ENCODE peak calls at places on chromosomes 5 and 9, in six cellular contexts. One of them, this sample, is unnamed.

GRCh38 chr5:40716000-40716399 is 36.3 kb downstream of the PTGER4 start:
- DNase-seq in WERI-Rb-1: no peak
- DNase-seq in HFF-Myc: no peak
- DNase-seq in cardiac fibroblast: peak
- DNase-seq in tibial nerve: no peak
- DNase-seq in stomach: no peak
- DNase-seq in this sample: no peak

GRCh38 chr9:120873512-120873911 is 3.5 kb downstream of the PHF19 start:
- DNase-seq in WERI-Rb-1: no peak
- DNase-seq in HFF-Myc: no peak
- DNase-seq in cardiac fibroblast: no peak
- DNase-seq in tibial nerve: no peak
- DNase-seq in stomach: no peak
- DNase-seq in this sample: no peak

GRCh38 chr9:14704281-14704680 is 11.0 kb upstream of the ZDHHC21 start:
- DNase-seq in WERI-Rb-1: no peak
- DNase-seq in HFF-Myc: no peak
- DNase-seq in cardiac fibroblast: no peak
- DNase-seq in tibial nerve: no peak
- DNase-seq in stomach: no peak
- DNase-seq in this sample: no peak

GRCh38 chr5:61572959-61573358 is 240.9 kb downstream of the ZSWIM6 start:
- DNase-seq in WERI-Rb-1: no peak
- DNase-seq in HFF-Myc: no peak
- DNase-seq in cardiac fibroblast: no peak
- DNase-seq in tibial nerve: no peak
- DNase-seq in stomach: no peak
- DNase-seq in this sample: no peak

GRCh38 chr9:27292646-27293045 is 4.3 kb downstream of the EQTN start:
- DNase-seq in WERI-Rb-1: peak
- DNase-seq in HFF-Myc: peak
- DNase-seq in cardiac fibroblast: peak
- DNase-seq in tibial nerve: peak
- DNase-seq in stomach: no peak
- DNase-seq in this sample: peak

GRCh38 chr9:116152390-116152789 is 1.2 kb upstream of the PAPPA start:
- DNase-seq in WERI-Rb-1: no peak
- DNase-seq in HFF-Myc: no peak
- DNase-seq in cardiac fibroblast: peak
- DNase-seq in tibial nerve: no peak
- DNase-seq in stomach: no peak
- DNase-seq in this sample: no peak

GRCh38 chr9:128689820-128690683 is 1.0 kb downstream of the SET start:
- DNase-seq in WERI-Rb-1: peak
- DNase-seq in HFF-Myc: no peak
- DNase-seq in cardiac fibroblast: peak
- DNase-seq in tibial nerve: no peak
- DNase-seq in stomach: peak
- DNase-seq in this sample: no peak

GRCh38 chr9:26800322-26800721 is 92.3 kb downstream of the CAAP1 start:
- DNase-seq in WERI-Rb-1: no peak
- DNase-seq in HFF-Myc: no peak
- DNase-seq in cardiac fibroblast: no peak
- DNase-seq in tibial nerve: no peak
- DNase-seq in stomach: no peak
- DNase-seq in this sample: no peak

GRCh38 chr9:104177003-104177611 is 83.0 kb downstream of the SMC2 start:
- DNase-seq in WERI-Rb-1: peak
- DNase-seq in HFF-Myc: no peak
- DNase-seq in cardiac fibroblast: peak
- DNase-seq in tibial nerve: no peak
- DNase-seq in stomach: no peak
- DNase-seq in this sample: no peak

GRCh38 chr5:67453526-67453925 is 256.9 kb upstream of the CD180 start:
- DNase-seq in WERI-Rb-1: no peak
- DNase-seq in HFF-Myc: no peak
- DNase-seq in cardiac fibroblast: peak
- DNase-seq in tibial nerve: no peak
- DNase-seq in stomach: no peak
- DNase-seq in this sample: peak

GRCh38 chr9:105413486-105414068 is 34.3 kb upstream of the FSD1L start:
- DNase-seq in WERI-Rb-1: peak
- DNase-seq in HFF-Myc: no peak
- DNase-seq in cardiac fibroblast: peak
- DNase-seq in tibial nerve: no peak
- DNase-seq in stomach: no peak
- DNase-seq in this sample: peak

GRCh38 chr5:80128129-80128528 is 93.0 kb downstream of the THBS4 start:
- DNase-seq in WERI-Rb-1: peak
- DNase-seq in HFF-Myc: no peak
- DNase-seq in cardiac fibroblast: peak
- DNase-seq in tibial nerve: no peak
- DNase-seq in stomach: no peak
- DNase-seq in this sample: peak

GRCh38 chr9:111730937-111731567 is 63.7 kb downstream of the SHOC1 start:
- DNase-seq in WERI-Rb-1: no peak
- DNase-seq in HFF-Myc: no peak
- DNase-seq in cardiac fibroblast: peak
- DNase-seq in tibial nerve: no peak
- DNase-seq in stomach: no peak
- DNase-seq in this sample: peak

GRCh38 chr9:129703667-129704355 is 38.4 kb downstream of the PRRX2 start:
- DNase-seq in WERI-Rb-1: no peak
- DNase-seq in HFF-Myc: peak
- DNase-seq in cardiac fibroblast: no peak
- DNase-seq in tibial nerve: peak
- DNase-seq in stomach: no peak
- DNase-seq in this sample: peak

GRCh38 chr5:154811653-154812465 is 38.5 kb downstream of the FAXDC2 start:
- DNase-seq in WERI-Rb-1: peak
- DNase-seq in HFF-Myc: peak
- DNase-seq in cardiac fibroblast: peak
- DNase-seq in tibial nerve: peak
- DNase-seq in stomach: peak
- DNase-seq in this sample: peak

GRCh38 chr5:151459680-151460079 is 12.3 kb downstream of the SLC36A1 start:
- DNase-seq in WERI-Rb-1: no peak
- DNase-seq in HFF-Myc: no peak
- DNase-seq in cardiac fibroblast: peak
- DNase-seq in tibial nerve: no peak
- DNase-seq in stomach: no peak
- DNase-seq in this sample: no peak

GRCh38 chr9:6564868-6565267 is 80.7 kb downstream of the GLDC start:
- DNase-seq in WERI-Rb-1: no peak
- DNase-seq in HFF-Myc: no peak
- DNase-seq in cardiac fibroblast: peak
- DNase-seq in tibial nerve: no peak
- DNase-seq in stomach: no peak
- DNase-seq in this sample: peak

GRCh38 chr5:16690243-16690839 is 73.5 kb upstream of the RETREG1 start:
- DNase-seq in WERI-Rb-1: peak
- DNase-seq in HFF-Myc: no peak
- DNase-seq in cardiac fibroblast: peak
- DNase-seq in tibial nerve: no peak
- DNase-seq in stomach: no peak
- DNase-seq in this sample: peak

GRCh38 chr9:136882109-136882946 is 4.0 kb upstream of the TRAF2 start:
- DNase-seq in WERI-Rb-1: no peak
- DNase-seq in HFF-Myc: peak
- DNase-seq in cardiac fibroblast: peak
- DNase-seq in tibial nerve: no peak
- DNase-seq in stomach: peak
- DNase-seq in this sample: peak

GRCh38 chr5:156893517-156893916 is 43.4 kb downstream of the PPP1R2B start:
- DNase-seq in WERI-Rb-1: no peak
- DNase-seq in HFF-Myc: no peak
- DNase-seq in cardiac fibroblast: no peak
- DNase-seq in tibial nerve: no peak
- DNase-seq in stomach: no peak
- DNase-seq in this sample: no peak

GRCh38 chr5:156892864-156893263 is 42.8 kb downstream of the PPP1R2B start:
- DNase-seq in WERI-Rb-1: no peak
- DNase-seq in HFF-Myc: no peak
- DNase-seq in cardiac fibroblast: no peak
- DNase-seq in tibial nerve: no peak
- DNase-seq in stomach: no peak
- DNase-seq in this sample: no peak

GRCh38 chr5:156896545-156896944 is 46.5 kb downstream of the PPP1R2B start:
- DNase-seq in WERI-Rb-1: no peak
- DNase-seq in HFF-Myc: no peak
- DNase-seq in cardiac fibroblast: no peak
- DNase-seq in tibial nerve: no peak
- DNase-seq in stomach: no peak
- DNase-seq in this sample: no peak

GRCh38 chr5:156888520-156888919 is 38.4 kb downstream of the PPP1R2B start:
- DNase-seq in WERI-Rb-1: no peak
- DNase-seq in HFF-Myc: no peak
- DNase-seq in cardiac fibroblast: no peak
- DNase-seq in tibial nerve: no peak
- DNase-seq in stomach: no peak
- DNase-seq in this sample: no peak

DNA sequence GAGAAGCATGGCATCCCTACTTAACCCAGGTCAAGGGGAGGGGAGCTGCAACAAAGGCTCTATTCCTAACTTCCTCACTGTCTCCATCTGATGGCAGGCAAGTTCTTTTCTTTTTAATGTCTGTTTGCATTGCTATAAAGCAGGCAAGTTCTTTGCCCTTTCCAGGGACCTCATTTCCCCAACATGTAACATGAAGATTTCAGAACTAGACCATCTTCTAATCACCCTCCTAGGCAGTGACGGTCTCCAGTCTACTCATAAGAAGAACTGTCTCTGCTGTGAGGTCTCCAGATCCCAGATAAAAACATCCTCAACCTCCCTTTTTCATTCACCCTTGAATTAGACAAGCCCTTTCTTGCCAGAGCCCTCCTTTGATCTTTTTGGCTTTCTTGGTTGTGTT is 42.1 kb downstream of the PPP1R2B start:
- DNase-seq in WERI-Rb-1: no peak
- DNase-seq in HFF-Myc: no peak
- DNase-seq in cardiac fibroblast: no peak
- DNase-seq in tibial nerve: no peak
- DNase-seq in stomach: no peak
- DNase-seq in this sample: no peak
- TF ChIP-seq CTCF in WERI-Rb-1: no peak
- TF ChIP-seq CTCF in HFF-Myc: no peak
- TF ChIP-seq CTCF in cardiac fibroblast: no peak
- TF ChIP-seq CTCF in tibial nerve: no peak
- TF ChIP-seq CTCF in stomach: no peak
- TF ChIP-seq CTCF in this sample: no peak

GRCh38 chr5:14028188-14028587 is 83.7 kb upstream of the DNAH5 start:
- DNase-seq in WERI-Rb-1: no peak
- DNase-seq in HFF-Myc: no peak
- DNase-seq in cardiac fibroblast: no peak
- DNase-seq in tibial nerve: no peak
- DNase-seq in stomach: no peak
- DNase-seq in this sample: no peak

GRCh38 chr5:14029185-14029584 is 84.7 kb upstream of the DNAH5 start:
- DNase-seq in WERI-Rb-1: no peak
- DNase-seq in HFF-Myc: no peak
- DNase-seq in cardiac fibroblast: no peak
- DNase-seq in tibial nerve: no peak
- DNase-seq in stomach: no peak
- DNase-seq in this sample: no peak

GRCh38 chr5:14019768-14020167 is 75.3 kb upstream of the DNAH5 start:
- DNase-seq in WERI-Rb-1: no peak
- DNase-seq in HFF-Myc: no peak
- DNase-seq in cardiac fibroblast: no peak
- DNase-seq in tibial nerve: no peak
- DNase-seq in stomach: no peak
- DNase-seq in this sample: no peak

DNA sequence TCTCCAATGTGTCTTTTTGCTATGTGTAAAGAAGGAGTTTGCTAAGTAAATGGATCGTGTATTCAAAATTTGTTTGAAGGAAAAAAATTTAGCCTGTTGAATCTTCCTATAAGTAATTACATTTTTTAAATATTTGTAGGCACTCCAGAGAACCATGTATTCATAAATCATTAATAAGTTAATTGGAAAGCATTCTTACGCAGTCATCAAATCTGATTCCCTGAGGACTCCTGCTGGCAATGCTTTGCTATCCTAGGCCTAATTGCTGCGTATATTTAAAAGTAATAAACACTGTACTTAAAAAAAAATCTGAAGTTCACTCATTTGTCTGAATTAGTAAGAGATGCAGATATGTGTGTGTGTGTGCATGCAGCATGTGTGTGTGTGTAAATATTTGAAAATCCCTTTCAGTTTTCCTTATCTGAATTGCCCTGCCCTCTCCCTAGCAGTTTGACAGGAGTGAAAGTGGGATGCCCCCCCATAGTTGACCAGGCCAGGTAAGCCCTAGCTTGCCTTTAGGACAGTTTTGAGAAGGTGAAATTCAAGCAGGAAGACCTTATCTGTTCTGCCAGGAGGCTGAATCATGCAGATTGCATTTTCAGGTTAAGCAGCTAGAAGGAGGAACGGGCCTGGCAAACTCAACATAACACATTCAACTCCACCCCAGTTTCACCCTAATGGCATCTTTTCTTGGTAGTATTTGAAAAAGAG is 81.2 kb upstream of the DNAH5 start:
- DNase-seq in WERI-Rb-1: no peak
- DNase-seq in HFF-Myc: no peak
- DNase-seq in cardiac fibroblast: no peak
- DNase-seq in tibial nerve: no peak
- DNase-seq in stomach: no peak
- DNase-seq in this sample: no peak
- TF ChIP-seq CTCF in WERI-Rb-1: no peak
- TF ChIP-seq CTCF in HFF-Myc: no peak
- TF ChIP-seq CTCF in cardiac fibroblast: no peak
- TF ChIP-seq CTCF in tibial nerve: no peak
- TF ChIP-seq CTCF in stomach: no peak
- TF ChIP-seq CTCF in this sample: no peak

GRCh38 chr5:42168091-42168670 is 243.1 kb downstream of the FBXO4 start:
- DNase-seq in WERI-Rb-1: no peak
- DNase-seq in HFF-Myc: no peak
- DNase-seq in cardiac fibroblast: no peak
- DNase-seq in tibial nerve: no peak
- DNase-seq in stomach: no peak
- DNase-seq in this sample: no peak
- TF ChIP-seq CTCF in WERI-Rb-1: no peak
- TF ChIP-seq CTCF in HFF-Myc: no peak
- TF ChIP-seq CTCF in cardiac fibroblast: no peak
- TF ChIP-seq CTCF in tibial nerve: no peak
- TF ChIP-seq CTCF in stomach: no peak
- TF ChIP-seq CTCF in this sample: no peak

GRCh38 chr5:69414885-69415583 is at the start of gene MARVELD2:
- DNase-seq in WERI-Rb-1: peak
- DNase-seq in HFF-Myc: no peak
- DNase-seq in cardiac fibroblast: peak
- DNase-seq in tibial nerve: peak
- DNase-seq in stomach: peak
- DNase-seq in this sample: peak
- TF ChIP-seq CTCF in WERI-Rb-1: peak
- TF ChIP-seq CTCF in HFF-Myc: no peak
- TF ChIP-seq CTCF in cardiac fibroblast: no peak
- TF ChIP-seq CTCF in tibial nerve: no peak
- TF ChIP-seq CTCF in stomach: peak
- TF ChIP-seq CTCF in this sample: peak

This sample was measured in fibroblast of villous mesenchyme.